ENCODE peak calls at places on chromosomes 11 and 22, in five cellular contexts. N, M, B, I and W are unnamed samples.

GRCh38 chr11:23957309-23957708 is 539.5 kb upstream of the LUZP2 start:
- DNase-seq in N (no peak), M (no peak), B (no peak), I (no peak), W (no peak)

GRCh38 chr11:124618863-124619262 is 3.8 kb upstream of the TBRG1 start:
- DNase-seq in N (no peak), M (no peak), B (no peak), I (no peak), W (no peak)

GRCh38 chr11:73034777-73035176 is 107.3 kb downstream of the FCHSD2 start:
- DNase-seq in N (no peak), M (no peak), B (no peak), I (no peak), W (no peak)

GRCh38 chr11:88043149-88043548 is 132.1 kb downstream of the RAB38 start:
- DNase-seq in N (no peak), M (no peak), B (no peak), I (no peak), W (no peak)

GRCh38 chr22:46102159-46102558 is 48.2 kb upstream of the PPARA start:
- DNase-seq in N (no peak), M (no peak), B (no peak), I (no peak), W (no peak)

GRCh38 chr11:117180661-117181585 is 2.4 kb downstream of the SIDT2 start:
- DNase-seq in N (peak), M (peak), B (peak), I (peak), W (peak)

GRCh38 chr11:76947790-76948189 is 86.4 kb upstream of the B3GNT6 start:
- DNase-seq in N (no peak), M (no peak), B (no peak), I (no peak), W (no peak)

GRCh38 chr22:37226087-37226486 is 13.8 kb upstream of the SSTR3 start:
- DNase-seq in N (no peak), M (no peak), B (no peak), I (no peak), W (no peak)

GRCh38 chr22:48629631-48630443 is 1197.8 kb downstream of the BRD1 start:
- DNase-seq in N (no peak), M (no peak), B (no peak), I (no peak), W (no peak)

GRCh38 chr11:86606270-86606848 is 66.1 kb downstream of the ME3 start:
- DNase-seq in N (peak), M (no peak), B (no peak), I (no peak), W (no peak)

GRCh38 chr11:8289426-8290047 is 25.9 kb upstream of the LMO1 start:
- DNase-seq in N (no peak), M (no peak), B (no peak), I (no peak), W (no peak)

GRCh38 chr22:44033689-44034088 is 9.6 kb downstream of the PARVB start:
- DNase-seq in N (no peak), M (no peak), B (no peak), I (no peak), W (no peak)

GRCh38 chr11:77082838-77083552 is 16.2 kb downstream of the CAPN5 start:
- DNase-seq in N (peak), M (peak), B (no peak), I (peak), W (no peak)

GRCh38 chr11:122439911-122440782 is 215.4 kb upstream of the UBASH3B start:
- DNase-seq in N (peak), M (peak), B (no peak), I (no peak), W (no peak)

GRCh38 chr22:43001271-43002197 is 13.4 kb downstream of the PACSIN2 start:
- DNase-seq in N (peak), M (no peak), B (no peak), I (no peak), W (no peak)

DNA sequence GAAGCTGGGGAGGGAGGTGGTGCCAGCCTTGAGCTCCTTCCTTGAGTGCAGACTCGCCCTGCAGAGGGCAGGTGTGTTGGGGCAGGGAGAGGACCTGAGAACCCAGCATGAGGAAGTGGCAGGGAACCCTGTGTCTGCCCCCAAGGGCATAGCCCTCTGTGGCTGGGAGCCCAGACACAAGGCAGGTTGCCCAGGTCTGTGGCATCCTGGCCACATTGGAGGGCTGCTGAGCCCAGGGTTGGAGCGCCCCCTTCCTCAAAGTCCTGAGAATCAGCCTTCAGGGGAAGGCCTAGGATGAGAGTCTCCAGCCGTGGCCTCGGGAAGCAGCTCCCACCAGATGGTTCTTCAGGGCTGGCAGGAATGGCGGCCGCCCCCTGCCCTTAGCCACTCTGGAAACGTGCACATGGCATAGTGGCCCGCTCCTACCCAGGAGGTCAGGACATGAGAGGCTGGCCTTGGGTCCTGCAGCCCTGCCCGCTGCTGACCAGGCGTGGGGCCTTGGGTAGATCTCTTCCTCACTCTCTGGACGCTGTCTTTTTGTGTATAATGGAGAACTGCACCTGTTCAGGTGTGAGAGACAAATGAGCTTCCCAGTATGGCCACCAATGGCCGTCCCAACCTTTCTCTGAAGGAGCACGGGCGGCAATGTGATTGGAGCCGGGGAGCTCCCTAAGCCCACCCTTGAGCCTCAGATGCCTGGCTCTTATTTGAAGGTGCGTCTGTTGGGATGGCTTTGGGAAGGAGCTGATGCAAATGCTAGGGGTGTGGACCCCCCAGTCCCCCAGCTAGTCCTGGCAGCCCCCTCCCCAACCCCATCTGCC is 4.5 kb upstream of the CDC42BPG start:
- DNase-seq in N (no peak), M (no peak), B (no peak), I (peak), W (peak)
- TF ChIP-seq CTCF in N (no peak), M (no peak), B (no peak), I (no peak), W (peak)

DNA sequence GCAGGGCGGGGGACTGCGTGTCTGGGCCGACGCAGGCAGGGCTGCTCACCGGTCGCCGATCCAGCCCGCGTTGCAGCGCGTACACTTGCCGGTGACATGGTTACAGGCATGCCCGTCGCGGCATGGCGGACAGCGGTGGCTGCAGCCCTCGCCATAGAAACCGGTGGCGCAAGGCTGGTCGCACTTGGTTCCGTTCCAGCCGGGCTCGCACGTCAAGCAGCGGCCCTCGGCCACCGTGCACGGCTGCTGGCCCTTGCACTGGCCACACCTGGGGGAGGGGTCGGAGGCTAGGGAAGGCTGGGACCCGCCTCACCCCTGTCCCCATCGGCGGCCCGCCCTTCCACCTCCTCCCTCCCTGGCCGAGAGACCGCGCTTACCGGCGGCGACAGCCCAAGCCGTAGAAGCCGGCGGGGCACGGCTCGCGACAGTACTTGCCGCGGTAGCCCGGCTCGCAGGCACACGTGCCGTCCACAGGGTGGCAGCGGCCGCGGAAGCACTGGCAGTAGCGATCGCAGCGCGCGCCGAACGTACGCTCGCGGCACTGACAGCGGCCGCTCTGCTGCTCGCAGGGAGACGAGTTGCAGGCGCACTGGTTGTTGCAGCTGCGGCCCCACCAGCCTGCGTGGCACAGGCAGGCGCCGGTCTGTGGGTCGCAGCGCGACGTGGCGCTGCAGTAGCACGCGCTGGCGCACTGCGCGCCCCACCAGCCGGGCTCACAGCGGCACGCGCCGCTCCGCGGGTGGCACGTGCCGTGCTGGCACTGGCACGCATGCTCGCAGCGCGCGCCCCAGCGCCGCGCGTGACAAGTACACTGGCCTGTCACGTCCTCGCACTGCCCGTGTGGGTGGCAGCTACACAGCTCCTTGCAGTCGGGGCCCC is 6.7 kb downstream of the SCARF2 start:
- DNase-seq in N (peak), M (peak), B (peak), I (peak), W (peak)
- TF ChIP-seq CTCF in N (peak), M (peak), B (peak), I (no peak), W (peak)

DNA sequence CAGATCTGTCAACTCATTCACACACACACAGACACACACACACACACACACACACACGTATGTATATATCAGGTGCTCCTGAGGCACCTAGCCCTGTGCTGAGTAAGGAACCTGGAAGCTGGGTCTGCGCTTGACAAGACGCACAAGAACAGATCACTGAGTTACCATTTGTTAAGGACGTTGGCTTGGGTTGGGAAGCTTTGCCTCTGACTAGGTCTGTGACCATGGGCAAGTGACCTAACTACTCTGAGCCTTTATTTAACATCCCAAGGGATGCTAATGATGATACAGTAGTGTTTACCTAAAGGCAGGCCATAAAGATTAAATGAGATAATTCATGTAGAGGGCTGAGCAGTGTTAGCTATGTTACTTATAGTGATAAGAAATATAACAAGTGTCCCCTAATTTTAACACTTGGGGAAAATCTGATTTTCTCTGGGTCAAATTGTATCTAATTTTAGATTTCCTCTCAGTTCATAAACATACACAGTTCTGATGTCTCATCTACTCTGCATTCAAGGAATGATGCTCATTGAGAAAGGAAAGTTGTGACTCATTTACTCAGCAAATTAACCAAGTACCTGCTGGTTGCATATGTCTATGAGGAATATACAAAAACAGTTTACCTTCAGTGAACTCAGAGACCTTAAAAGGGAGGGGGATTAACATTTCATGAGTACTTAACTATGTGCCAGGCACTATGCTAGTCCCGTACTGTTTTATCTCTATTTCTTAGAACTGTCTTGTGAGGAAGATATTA is 13.6 kb downstream of the RNF185 start:
- DNase-seq in N (peak), M (no peak), B (no peak), I (no peak), W (no peak)
- TF ChIP-seq CTCF in N (no peak), M (no peak), B (no peak), I (no peak), W (no peak)

DNA sequence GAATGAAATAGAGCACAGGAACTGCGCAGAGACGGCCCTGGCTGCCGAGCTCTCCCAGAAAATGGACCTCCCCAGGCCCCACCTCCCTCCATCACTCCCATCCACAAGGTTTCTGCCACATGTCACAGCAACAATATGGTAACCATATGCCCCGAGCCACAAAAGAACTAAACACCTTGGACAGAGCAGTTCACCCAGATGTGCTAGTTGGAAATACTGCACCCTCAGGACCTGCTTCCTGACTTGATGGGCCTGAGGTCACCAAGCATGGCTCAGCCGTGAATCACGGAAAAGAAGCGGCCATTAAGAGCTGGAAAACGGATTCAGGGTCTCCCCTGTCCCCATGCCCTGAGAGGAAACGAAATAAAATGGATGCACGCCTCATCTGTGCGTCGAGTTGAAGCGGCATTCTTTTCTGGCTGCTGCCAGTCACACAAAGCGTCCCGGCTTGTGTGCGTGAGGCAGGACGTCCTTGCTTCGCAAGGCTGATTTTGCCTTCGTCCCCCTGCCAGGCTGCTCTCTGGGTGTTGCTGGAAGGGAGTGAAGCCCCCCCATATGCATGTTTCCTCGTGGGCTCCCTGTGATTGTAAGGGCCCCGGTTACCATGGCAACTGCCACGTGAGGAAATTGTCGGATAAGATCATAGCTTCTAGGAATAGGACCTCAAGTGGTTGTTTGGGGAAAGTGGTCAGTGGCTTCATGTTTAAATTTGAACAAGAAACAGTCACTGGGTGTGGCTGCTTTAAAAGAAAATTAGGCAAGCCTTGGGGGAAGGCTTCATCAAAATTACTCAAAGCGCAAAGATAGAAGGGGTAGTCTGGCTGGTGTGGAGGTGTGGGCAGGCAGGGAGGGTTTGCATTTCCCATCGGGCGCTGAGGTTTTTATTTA is 51.7 kb downstream of the FLI1 start:
- DNase-seq in N (peak), M (no peak), B (no peak), I (no peak), W (no peak)
- TF ChIP-seq CTCF in N (no peak), M (no peak), B (no peak), I (no peak), W (no peak)

GRCh38 chr11:46465683-46466082 is 74.1 kb upstream of the CHRM4 start:
- DNase-seq in N (no peak), M (no peak), B (no peak), I (no peak), W (no peak)
- TF ChIP-seq CTCF in N (no peak), M (no peak), B (no peak), I (no peak), W (no peak)

GRCh38 chr11:79159657-79160450 is 281.0 kb downstream of the TENM4 start:
- DNase-seq in N (no peak), M (no peak), B (no peak), I (no peak), W (no peak)
- TF ChIP-seq CTCF in N (peak), M (no peak), B (peak), I (no peak), W (no peak)